ENCODE peak calls at places on chromosomes 6 and 20, in four cellular contexts. V is PC-3, G is astrocyte, S is heart left ventricle. T is an unnamed sample.

GRCh38 chr6:168838000-168838399 is 397.0 kb downstream of the SMOC2 start:
- DNase-seq in V (no peak), G (no peak), S (no peak), T (no peak)

GRCh38 chr6:127201321-127201720 is 65.3 kb upstream of the RNF146 start:
- DNase-seq in V (peak; percentile 46), G (peak; percentile 79), S (no peak), T (peak; percentile 35)

GRCh38 chr20:63290677-63291472 is 2.1 kb upstream of the COL20A1 start:
- DNase-seq in V (peak; percentile 62), G (peak; percentile 20), S (peak; percentile 76), T (no peak)

GRCh38 chr20:63224272-63225081 is 8.5 kb upstream of the YTHDF1 start:
- DNase-seq in V (peak; percentile 68), G (peak; percentile 64), S (peak; percentile 81), T (no peak)

GRCh38 chr20:6974819-6975218 is 207.3 kb downstream of the BMP2 start:
- DNase-seq in V (no peak), G (no peak), S (no peak), T (no peak)

GRCh38 chr20:47118641-47119040 is 224.0 kb downstream of the EYA2 start:
- DNase-seq in V (no peak), G (no peak), S (no peak), T (no peak)

GRCh38 chr6:151452750-151453427 is 963 bp upstream of the RMND1 start:
- DNase-seq in V (peak; percentile 55), G (peak; percentile 18), S (no peak), T (no peak)

GRCh38 chr20:23419995-23420901 is 1.0 kb downstream of the NAPB start:
- DNase-seq in V (peak; percentile 61), G (peak; percentile 57), S (peak; percentile 73), T (peak; percentile 18)

GRCh38 chr6:52512199-52512598 is 64.7 kb downstream of the TRAM2 start:
- DNase-seq in V (peak; percentile 57), G (peak; percentile 85), S (no peak), T (peak; percentile 56)

GRCh38 chr6:126118058-126118759 is 131.9 kb downstream of the TRMT11 start:
- DNase-seq in V (no peak), G (peak; percentile 63), S (no peak), T (no peak)

GRCh38 chr6:70133246-70133645 is 169.6 kb downstream of the COL9A1 start:
- DNase-seq in V (no peak), G (no peak), S (no peak), T (no peak)

GRCh38 chr6:52423971-52424381 is 3.8 kb downstream of the EFHC1 start:
- DNase-seq in V (peak; percentile 81), G (peak; percentile 96), S (no peak), T (peak; percentile 63)

GRCh38 chr20:63117661-63118302 is 98.1 kb downstream of the YTHDF1 start:
- DNase-seq in V (no peak), G (no peak), S (peak; percentile 48), T (no peak)

GRCh38 chr6:90319044-90319443 is 22.4 kb upstream of the BACH2 start:
- DNase-seq in V (no peak), G (peak; percentile 29), S (no peak), T (no peak)

GRCh38 chr6:57216235-57217101 is 5.6 kb downstream of the RAB23 start:
- DNase-seq in V (peak; percentile 9), G (peak; percentile 75), S (no peak), T (no peak)

GRCh38 chr6:41878961-41879405 is 16.2 kb downstream of the USP49 start:
- DNase-seq in V (peak; percentile 65), G (peak; percentile 63), S (no peak), T (no peak)

GRCh38 chr6:104884867-104885517 is 25.3 kb upstream of the HACE1 start:
- DNase-seq in V (no peak), G (no peak), S (no peak), T (no peak)

GRCh38 chr6:116764961-116765841 is at the start of gene FAM162B:
- DNase-seq in V (no peak), G (peak; percentile 5), S (peak; percentile 87), T (no peak)

GRCh38 chr20:33908351-33908750 is 85.4 kb upstream of the RALY start:
- DNase-seq in V (no peak), G (no peak), S (no peak), T (no peak)

GRCh38 chr6:144104898-144105487 is 9.6 kb upstream of the SF3B5 start:
- DNase-seq in V (peak; percentile 81), G (peak; percentile 47), S (no peak), T (no peak)

GRCh38 chr6:92150560-92150959 is 1268.8 kb downstream of the EPHA7 start:
- DNase-seq in V (no peak), G (no peak), S (no peak), T (no peak)

GRCh38 chr6:34414999-34415858 is 10.6 kb downstream of the RPS10 start:
- DNase-seq in V (peak; percentile 72), G (peak; percentile 62), S (no peak), T (no peak)

GRCh38 chr6:152461556-152461955 is 175.6 kb downstream of the SYNE1 start:
- DNase-seq in V (peak; percentile 39), G (no peak), S (no peak), T (no peak)

GRCh38 chr6:160269771-160270170 is 11.2 kb upstream of the SLC22A2 start:
- DNase-seq in V (no peak), G (no peak), S (no peak), T (no peak)

GRCh38 chr6:137808191-137808590 is 58.9 kb upstream of the TNFAIP3 start:
- DNase-seq in V (peak; percentile 91), G (peak; percentile 72), S (no peak), T (peak; percentile 65)

GRCh38 chr20:43667341-43668132 is 623 bp downstream of the MYBL2 start:
- DNase-seq in V (peak; percentile 41), G (no peak), S (no peak), T (no peak)
- H3K4me3 ChIP-seq in V (peak overlapping the region; percentile 70), G (peak overlapping the region; percentile 54), S (no peak overlapping the region), T (peak overlapping the region; percentile 49)

DNA sequence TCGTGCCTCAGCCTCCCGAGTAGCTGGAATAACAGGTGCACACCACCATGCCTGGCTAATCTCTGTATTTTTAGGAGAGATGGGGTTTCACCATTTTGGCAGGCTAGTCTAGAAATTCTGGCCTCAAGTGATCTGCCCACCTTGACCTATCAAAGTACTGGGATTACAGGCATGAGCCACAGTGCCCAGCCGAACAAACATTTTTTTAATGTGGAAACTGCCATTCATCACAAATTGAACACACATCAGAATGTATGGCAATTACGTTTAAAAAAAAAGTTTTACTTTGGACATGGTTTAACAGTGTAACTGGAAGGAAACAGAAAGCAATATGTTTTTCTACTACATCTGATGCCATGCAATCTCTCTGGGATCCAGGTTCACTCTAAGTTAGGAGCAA is 38.3 kb upstream of the LOC128125822 start:
- DNase-seq in V (no peak), G (no peak), S (no peak), T (no peak)
- H3K27me3 ChIP-seq in V (no peaks in the 10 kb centered on the region), G (no peaks in the 10 kb centered on the region), S (no peaks in the 10 kb centered on the region), T (no peaks in the 10 kb centered on the region)

GRCh38 chr20:19823216-19823615 is 65.2 kb downstream of the RIN2 start:
- DNase-seq in V (no peak), G (no peak), S (no peak), T (no peak)
- TF ChIP-seq CTCF in V (no peak), G (no peak), S (no peak), T (no peak)

GRCh38 chr6:28656715-28657114 is 131.0 kb downstream of the GPX5 start:
- DNase-seq in V (no peak), G (no peak), S (no peak), T (no peak)

GRCh38 chr6:28657367-28657755 is 131.7 kb downstream of the GPX5 start:
- DNase-seq in V (no peak), G (no peak), S (no peak), T (no peak)

GRCh38 chr6:28659250-28659566 is 133.5 kb downstream of the GPX5 start:
- DNase-seq in V (no peak), G (no peak), S (no peak), T (no peak)

GRCh38 chr6:28658475-28659249 is 133.0 kb downstream of the GPX5 start:
- DNase-seq in V (peak; percentile 30), G (no peak), S (no peak), T (no peak)

DNA sequence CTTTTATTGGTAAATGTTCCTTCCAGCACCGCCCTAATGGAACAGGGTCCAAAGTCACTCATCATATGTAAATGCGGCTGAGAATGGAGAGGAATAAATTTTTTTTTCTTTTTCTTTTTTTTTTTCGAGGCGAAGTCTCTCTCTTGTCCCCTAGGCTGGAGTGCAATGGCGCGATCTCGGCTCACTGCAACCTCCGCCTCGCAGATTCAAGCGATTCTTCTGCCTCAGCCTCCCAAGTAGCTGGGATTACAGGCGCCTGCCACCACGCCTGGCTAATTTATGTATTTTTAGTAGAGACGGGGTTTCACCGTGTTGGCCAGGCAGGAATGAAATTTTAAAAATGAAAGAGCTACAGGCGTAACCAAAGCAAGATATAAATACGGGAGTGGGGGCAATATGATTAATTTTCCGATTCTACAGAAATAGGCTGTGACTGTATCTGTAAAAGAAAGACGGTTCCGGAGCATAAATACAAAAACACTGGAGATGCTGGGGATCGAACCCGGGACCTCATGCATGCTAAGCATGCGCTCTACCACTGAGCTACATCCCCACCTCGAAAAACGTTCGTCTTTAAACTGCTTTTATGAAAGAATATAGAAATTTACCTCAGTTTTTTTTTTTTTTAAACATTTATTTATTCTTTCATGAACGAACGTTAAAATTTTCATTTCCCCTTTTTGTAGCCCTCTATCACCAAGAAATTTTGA is 132.2 kb downstream of the GPX5 start:
- DNase-seq in V (peak; percentile 75), G (peak; percentile 33), S (no peak), T (no peak)
- H3K4me3 ChIP-seq in V (peak overlapping the region; percentile 69), G (peak overlapping the region; percentile 76), S (peak overlapping the region; percentile 51), T (peak overlapping the region; percentile 46)

GRCh38 chr6:101398716-101399626 is 5.5 kb downstream of the GRIK2 start:
- DNase-seq in V (no peak), G (peak; percentile 6), S (no peak), T (no peak)
- H3K27me3 ChIP-seq in V (no peaks in the 10 kb centered on the region), G (peaks cover 53% of the 10 kb centered on the region), S (peaks cover 79% of the 10 kb centered on the region), T (peaks cover 43% of the 10 kb centered on the region)

DNA sequence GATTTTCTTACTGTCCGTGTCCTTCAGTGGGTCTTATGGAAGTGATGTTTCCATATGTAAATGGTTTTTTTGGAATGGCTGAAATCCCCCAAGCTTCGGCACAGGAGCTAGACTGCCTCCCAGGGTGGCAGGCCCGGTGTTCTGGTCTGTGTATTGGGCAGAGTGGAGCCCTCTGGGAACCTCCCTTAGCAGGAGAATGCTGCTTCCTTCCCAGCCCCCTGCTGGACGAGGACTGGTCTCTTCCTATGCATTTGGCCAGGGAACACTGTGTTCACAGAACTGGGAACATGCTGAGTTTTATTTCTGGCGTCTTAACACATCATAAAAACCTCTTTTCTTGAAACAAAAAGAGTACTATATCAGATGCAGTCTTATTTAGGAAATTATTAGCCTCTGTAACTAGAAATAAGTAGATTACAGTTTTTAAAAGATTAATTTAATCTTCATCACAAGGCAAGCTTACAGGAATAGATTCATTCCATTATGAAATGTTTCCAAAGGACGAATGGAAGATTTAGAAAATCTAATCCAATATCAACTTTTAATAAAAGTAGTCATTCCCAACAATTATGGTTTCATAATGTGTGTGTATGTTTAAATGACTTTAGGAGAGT is 56.6 kb downstream of the SYTL3 start:
- DNase-seq in V (peak; percentile 60), G (peak; percentile 23), S (no peak), T (no peak)
- TF ChIP-seq CTCF in V (peak; percentile 63), G (peak; percentile 53), S (peak; percentile 44), T (peak; percentile 73)